ENCODE peak calls at places on chromosomes 11 and 22, in ten cellular contexts. L, H, G, X, A, U, Q, T, Z and C are unnamed samples.

GRCh38 chr11:113532697-113533424 is 57.7 kb upstream of the DRD2 start:
- DNase-seq in L (peak; percentile 31), Z (no peak), T (peak; percentile 79), H (peak; percentile 76), X (peak; percentile 35), A (peak; percentile 81), G (no peak), U (peak; percentile 68), Q (no peak), C (peak; percentile 75)

GRCh38 chr22:45934659-45935341 is 42.2 kb downstream of the WNT7B start:
- DNase-seq in L (peak; percentile 85), H (peak; percentile 67), G (peak; percentile 74), Q (no peak), T (peak; percentile 61), X (no peak), Z (no peak), A (peak; percentile 99), U (peak; percentile 35), C (no peak)

GRCh38 chr22:45320326-45320976 is 10.7 kb downstream of the FAM118A start:
- DNase-seq in G (no peak), A (no peak), X (no peak), Q (no peak), Z (no peak), L (no peak), H (no peak), U (no peak), T (no peak), C (no peak)

GRCh38 chr22:50114221-50114981 is 24.6 kb downstream of the MOV10L1 start:
- DNase-seq in A (peak; percentile 54), H (peak; percentile 49), L (no peak), T (peak; percentile 59), X (no peak), G (peak; percentile 55), U (no peak), Q (no peak), Z (no peak), C (no peak)

GRCh38 chr11:61297741-61298140 is 2.6 kb upstream of the VWCE start:
- DNase-seq in A (peak; percentile 89), T (no peak), X (peak; percentile 20), L (no peak), Q (no peak), U (no peak), Z (no peak), H (peak; percentile 92), G (peak; percentile 75), C (no peak)

GRCh38 chr11:33027846-33028536 is 11.4 kb upstream of the TCP11L1 start:
- DNase-seq in Z (no peak), X (no peak), T (no peak), L (no peak), Q (no peak), A (no peak), G (no peak), U (no peak), H (no peak), C (no peak)

GRCh38 chr22:38941488-38941987 is 15.9 kb upstream of the APOBEC3A start:
- DNase-seq in T (no peak), X (no peak), H (no peak), Z (no peak), Q (peak; percentile 48), U (no peak), L (no peak), G (no peak), A (no peak), C (no peak)

GRCh38 chr22:46355369-46355995 is 20.0 kb downstream of the TRMU start:
- DNase-seq in U (peak; percentile 70), X (no peak), G (no peak), Z (no peak), A (peak; percentile 68), T (peak; percentile 76), L (peak; percentile 59), Q (no peak), H (peak; percentile 44), C (peak; percentile 76)

GRCh38 chr11:13929551-13929950 is 33.0 kb upstream of the SPON1 start:
- DNase-seq in T (no peak), L (no peak), Q (no peak), H (no peak), X (no peak), A (no peak), U (no peak), G (no peak), Z (no peak), C (no peak)

GRCh38 chr11:126411971-126412381 is 56.5 kb downstream of the ST3GAL4 start:
- DNase-seq in Z (peak; percentile 73), G (no peak), L (no peak), Q (no peak), H (no peak), T (no peak), A (no peak), X (no peak), U (peak; percentile 48), C (no peak)

GRCh38 chr22:44191036-44191454 is 10.3 kb downstream of the PARVG start:
- DNase-seq in Z (no peak), H (no peak), L (no peak), Q (peak; percentile 32), T (no peak), A (peak; percentile 25), U (no peak), G (no peak), X (no peak), C (no peak)

GRCh38 chr11:131549099-131549498 is 178.7 kb downstream of the NTM start:
- DNase-seq in A (no peak), T (no peak), Q (no peak), H (no peak), Z (no peak), L (no peak), X (no peak), G (no peak), U (no peak), C (no peak)

GRCh38 chr11:131546218-131546895 is 175.9 kb downstream of the NTM start:
- DNase-seq in X (no peak), L (no peak), G (no peak), Z (no peak), H (no peak), T (no peak), Q (no peak), U (no peak), A (no peak), C (no peak)

DNA sequence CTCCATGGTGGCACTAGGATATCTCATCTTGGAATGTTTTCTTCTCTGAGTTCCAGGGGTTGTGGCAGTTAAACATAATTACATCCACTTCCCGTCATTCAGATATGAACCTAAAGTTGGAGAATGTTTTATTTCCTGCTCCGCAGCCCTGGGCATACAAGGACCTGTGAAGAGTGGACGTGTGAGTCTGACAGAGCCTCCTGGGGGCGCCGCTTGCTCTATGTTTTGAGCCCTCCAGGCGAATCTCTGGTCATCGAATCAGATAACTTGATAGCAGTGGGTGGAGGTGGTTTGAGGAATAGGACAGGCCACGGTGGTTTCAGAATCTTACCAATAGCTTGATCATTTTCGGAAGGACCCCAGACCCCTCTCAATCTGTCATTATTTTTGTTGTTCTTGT is 174.2 kb downstream of the NTM start:
- DNase-seq in A (no peak), G (no peak), Z (no peak), X (no peak), L (no peak), H (no peak), T (no peak), Q (no peak), U (no peak), C (no peak)
- TF ChIP-seq CTCF in A (no peak), G (no peak), Z (no peak), X (no peak), L (no peak), H (peak; percentile 16), T (no peak), Q (no peak), U (no peak), C (no peak)

GRCh38 chr11:65596520-65596919 is 920 bp upstream of the KCNK7 start:
- DNase-seq in U (no peak), A (no peak), H (no peak), X (no peak), Z (no peak), G (no peak), T (no peak), Q (no peak), L (no peak), C (no peak)
- H3K4me3 ChIP-seq in U (no peak overlapping the region), A (no peak overlapping the region), H (no peak overlapping the region), X (no peak overlapping the region), Z (no peak overlapping the region), G (no peak overlapping the region), T (no peak overlapping the region), Q (no peak overlapping the region), L (no peak overlapping the region), C (no peak overlapping the region)

GRCh38 chr22:23353696-23354095 is 173.4 kb downstream of the BCR start:
- DNase-seq in X (no peak), Q (no peak), L (no peak), G (no peak), Z (no peak), T (no peak), A (no peak), U (no peak), H (no peak), C (no peak)
- TF ChIP-seq CTCF in X (no peak), Q (no peak), L (no peak), G (no peak), Z (no peak), T (no peak), A (no peak), U (no peak), H (no peak), C (no peak)

DNA sequence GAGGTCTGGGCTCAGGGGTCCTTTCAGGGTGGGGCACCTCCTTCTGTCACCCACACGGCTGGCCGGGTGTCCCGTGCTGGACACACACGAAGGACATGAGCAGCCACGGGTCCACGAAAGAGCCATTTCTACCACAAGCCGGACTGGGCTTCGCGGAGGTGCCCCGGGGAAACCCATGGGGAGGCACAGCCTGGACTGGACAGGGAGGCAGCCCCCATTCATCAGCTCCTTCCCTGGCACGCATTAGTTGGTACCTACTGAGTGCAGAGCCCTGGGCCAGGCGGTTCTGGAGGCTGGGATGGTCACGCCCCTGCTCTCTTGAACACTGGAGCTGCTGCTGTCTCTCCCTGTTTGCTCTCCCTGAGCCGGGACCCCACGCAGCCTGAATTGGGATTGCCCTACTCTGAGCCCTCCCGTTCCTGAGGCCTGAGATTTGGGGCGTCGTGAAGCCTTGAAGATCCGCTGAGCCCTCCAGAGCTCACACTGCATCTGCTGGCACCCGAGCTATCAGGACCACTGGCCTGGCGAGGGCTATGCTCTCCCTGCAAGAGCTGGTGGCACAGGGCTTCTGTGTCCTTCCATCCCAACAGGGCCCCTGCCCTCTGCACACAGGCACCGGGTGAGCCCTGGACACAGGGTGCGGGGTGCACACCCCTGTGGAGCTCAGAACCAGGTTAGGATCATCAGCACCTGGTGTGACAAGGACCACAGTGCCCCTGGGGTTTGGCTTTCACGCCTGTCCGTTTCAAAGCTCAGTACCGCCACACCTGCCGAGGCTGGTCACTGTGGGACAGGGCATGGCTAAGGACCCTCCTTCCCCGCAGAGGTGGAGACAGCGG is 84.6 kb downstream of the MYEOV start:
- DNase-seq in G (no peak), T (no peak), Q (no peak), U (no peak), X (no peak), Z (no peak), L (no peak), A (no peak), H (no peak), C (no peak)
- H3K4me3 ChIP-seq in G (no peak overlapping the region), T (no peak overlapping the region), Q (no peak overlapping the region), U (no peak overlapping the region), X (no peak overlapping the region), Z (no peak overlapping the region), L (no peak overlapping the region), A (no peak overlapping the region), H (no peak overlapping the region), C (no peak overlapping the region)